ENCODE peak calls at places on chromosomes 7 and 10, in four cellular contexts. One of them, this sample, is unnamed.

GRCh38 chr7:691361-692045 is 35.0 kb upstream of the DNAAF5 start:
- DNase-seq in body of pancreas: no peak
- DNase-seq in heart left ventricle: no peak
- DNase-seq in adrenal gland: no peak
- DNase-seq in this sample: no peak

GRCh38 chr10:110237894-110238480 is 30.6 kb downstream of the MXI1 start:
- DNase-seq in heart left ventricle: no peak
- DNase-seq in body of pancreas: no peak
- DNase-seq in adrenal gland: no peak
- DNase-seq in this sample: no peak

GRCh38 chr7:117630501-117630900 is 150.7 kb downstream of the CFTR start:
- DNase-seq in heart left ventricle: no peak
- DNase-seq in body of pancreas: no peak
- DNase-seq in adrenal gland: no peak
- DNase-seq in this sample: no peak

GRCh38 chr7:38070718-38071117 is 107.3 kb upstream of the STARD3NL start:
- DNase-seq in heart left ventricle: no peak
- DNase-seq in body of pancreas: peak
- DNase-seq in adrenal gland: peak
- DNase-seq in this sample: peak

GRCh38 chr10:119360181-119360921 is 153.0 kb downstream of the GRK5 start:
- DNase-seq in body of pancreas: no peak
- DNase-seq in heart left ventricle: peak
- DNase-seq in adrenal gland: no peak
- DNase-seq in this sample: no peak

GRCh38 chr10:11682267-11682683 is 59.9 kb upstream of the ECHDC3 start:
- DNase-seq in body of pancreas: no peak
- DNase-seq in heart left ventricle: no peak
- DNase-seq in adrenal gland: no peak
- DNase-seq in this sample: no peak

GRCh38 chr7:1503390-1503789 is 799 bp downstream of the INTS1 start:
- DNase-seq in adrenal gland: no peak
- DNase-seq in heart left ventricle: no peak
- DNase-seq in body of pancreas: no peak
- DNase-seq in this sample: no peak

GRCh38 chr10:122199689-122200088 is 71.4 kb upstream of the BTBD16 start:
- DNase-seq in body of pancreas: no peak
- DNase-seq in adrenal gland: no peak
- DNase-seq in heart left ventricle: no peak
- DNase-seq in this sample: no peak

GRCh38 chr7:105493928-105494325 is 28.1 kb downstream of the PUS7 start:
- DNase-seq in body of pancreas: no peak
- DNase-seq in heart left ventricle: no peak
- DNase-seq in adrenal gland: no peak
- DNase-seq in this sample: peak

GRCh38 chr7:66016131-66016461 is 34.1 kb upstream of the GUSB start:
- DNase-seq in body of pancreas: no peak
- DNase-seq in adrenal gland: no peak
- DNase-seq in heart left ventricle: no peak
- DNase-seq in this sample: peak

GRCh38 chr7:50335795-50336754 is 31.6 kb downstream of the IKZF1 start:
- DNase-seq in body of pancreas: no peak
- DNase-seq in adrenal gland: no peak
- DNase-seq in heart left ventricle: no peak
- DNase-seq in this sample: no peak

GRCh38 chr10:23892296-23892695 is 316.6 kb upstream of the KIAA1217 start:
- DNase-seq in heart left ventricle: no peak
- DNase-seq in adrenal gland: no peak
- DNase-seq in body of pancreas: no peak
- DNase-seq in this sample: no peak

GRCh38 chr10:18406136-18406535 is 245.3 kb downstream of the NSUN6 start:
- DNase-seq in heart left ventricle: no peak
- DNase-seq in adrenal gland: no peak
- DNase-seq in body of pancreas: no peak
- DNase-seq in this sample: no peak

GRCh38 chr7:34320926-34321609 is 336.9 kb upstream of the NPSR1 start:
- DNase-seq in adrenal gland: peak
- DNase-seq in heart left ventricle: peak
- DNase-seq in body of pancreas: peak
- DNase-seq in this sample: peak

GRCh38 chr10:29150010-29150409 is 138.9 kb upstream of the LYZL1 start:
- DNase-seq in heart left ventricle: peak
- DNase-seq in body of pancreas: peak
- DNase-seq in adrenal gland: no peak
- DNase-seq in this sample: peak

GRCh38 chr7:16867328-16867727 is 14.5 kb downstream of the AGR3 start:
- DNase-seq in adrenal gland: no peak
- DNase-seq in body of pancreas: no peak
- DNase-seq in heart left ventricle: no peak
- DNase-seq in this sample: no peak

GRCh38 chr10:9081988-9082387 is 1027.5 kb downstream of the GATA3 start:
- DNase-seq in body of pancreas: no peak
- DNase-seq in heart left ventricle: no peak
- DNase-seq in adrenal gland: no peak
- DNase-seq in this sample: no peak

GRCh38 chr10:99235872-99236626 is 397 bp upstream of the HPSE2 start:
- DNase-seq in adrenal gland: no peak
- DNase-seq in body of pancreas: no peak
- DNase-seq in heart left ventricle: no peak
- DNase-seq in this sample: peak

GRCh38 chr7:6398943-6399342 is 48.8 kb downstream of the DAGLB start:
- DNase-seq in body of pancreas: no peak
- DNase-seq in adrenal gland: no peak
- DNase-seq in heart left ventricle: no peak
- DNase-seq in this sample: no peak

GRCh38 chr7:81816312-81816711 is 46.5 kb upstream of the HGF start:
- DNase-seq in heart left ventricle: no peak
- DNase-seq in adrenal gland: no peak
- DNase-seq in body of pancreas: no peak
- DNase-seq in this sample: no peak

GRCh38 chr10:86733260-86733671 is 23.2 kb upstream of the BMPR1A start:
- DNase-seq in adrenal gland: no peak
- DNase-seq in heart left ventricle: peak
- DNase-seq in body of pancreas: no peak
- DNase-seq in this sample: no peak

GRCh38 chr10:91043173-91043910 is 122.5 kb upstream of the ANKRD1 start:
- DNase-seq in adrenal gland: peak
- DNase-seq in body of pancreas: no peak
- DNase-seq in heart left ventricle: no peak
- DNase-seq in this sample: peak

GRCh38 chr10:61752111-61753011 is 89.6 kb downstream of the CABCOCO1 start:
- DNase-seq in adrenal gland: peak
- DNase-seq in body of pancreas: no peak
- DNase-seq in heart left ventricle: no peak
- DNase-seq in this sample: peak

GRCh38 chr7:372939-373791 is 83.2 kb downstream of the FOXL3 start:
- DNase-seq in body of pancreas: peak
- DNase-seq in heart left ventricle: peak
- DNase-seq in adrenal gland: peak
- DNase-seq in this sample: no peak

GRCh38 chr7:24877790-24878311 is 102.1 kb downstream of the OSBPL3 start:
- DNase-seq in body of pancreas: no peak
- DNase-seq in adrenal gland: no peak
- DNase-seq in heart left ventricle: no peak
- DNase-seq in this sample: peak

GRCh38 chr7:4800487-4800886 is 25.1 kb downstream of the AP5Z1 start:
- DNase-seq in adrenal gland: no peak
- DNase-seq in body of pancreas: no peak
- DNase-seq in heart left ventricle: no peak
- DNase-seq in this sample: no peak

GRCh38 chr10:103197177-103197576 is 4.1 kb upstream of the NT5C2 start:
- DNase-seq in heart left ventricle: peak
- DNase-seq in adrenal gland: peak
- DNase-seq in body of pancreas: peak
- DNase-seq in this sample: peak

GRCh38 chr7:50953303-50953702 is 170.6 kb upstream of the GRB10 start:
- DNase-seq in body of pancreas: peak
- DNase-seq in heart left ventricle: no peak
- DNase-seq in adrenal gland: no peak
- DNase-seq in this sample: peak

GRCh38 chr10:30781571-30782542 is 152.3 kb upstream of the LYZL2 start:
- DNase-seq in heart left ventricle: no peak
- DNase-seq in adrenal gland: no peak
- DNase-seq in body of pancreas: no peak
- DNase-seq in this sample: peak

GRCh38 chr10:132564249-132564605 is 26.6 kb downstream of the INPP5A start:
- DNase-seq in heart left ventricle: no peak
- DNase-seq in adrenal gland: no peak
- DNase-seq in body of pancreas: no peak
- DNase-seq in this sample: no peak

GRCh38 chr10:92153-92552 is 43.1 kb upstream of the TUBB8 start:
- DNase-seq in adrenal gland: no peak
- DNase-seq in heart left ventricle: no peak
- DNase-seq in body of pancreas: peak
- DNase-seq in this sample: no peak

GRCh38 chr10:116126239-116126638 is 146.8 kb downstream of the GFRA1 start:
- DNase-seq in heart left ventricle: no peak
- DNase-seq in adrenal gland: no peak
- DNase-seq in body of pancreas: no peak
- DNase-seq in this sample: no peak

DNA sequence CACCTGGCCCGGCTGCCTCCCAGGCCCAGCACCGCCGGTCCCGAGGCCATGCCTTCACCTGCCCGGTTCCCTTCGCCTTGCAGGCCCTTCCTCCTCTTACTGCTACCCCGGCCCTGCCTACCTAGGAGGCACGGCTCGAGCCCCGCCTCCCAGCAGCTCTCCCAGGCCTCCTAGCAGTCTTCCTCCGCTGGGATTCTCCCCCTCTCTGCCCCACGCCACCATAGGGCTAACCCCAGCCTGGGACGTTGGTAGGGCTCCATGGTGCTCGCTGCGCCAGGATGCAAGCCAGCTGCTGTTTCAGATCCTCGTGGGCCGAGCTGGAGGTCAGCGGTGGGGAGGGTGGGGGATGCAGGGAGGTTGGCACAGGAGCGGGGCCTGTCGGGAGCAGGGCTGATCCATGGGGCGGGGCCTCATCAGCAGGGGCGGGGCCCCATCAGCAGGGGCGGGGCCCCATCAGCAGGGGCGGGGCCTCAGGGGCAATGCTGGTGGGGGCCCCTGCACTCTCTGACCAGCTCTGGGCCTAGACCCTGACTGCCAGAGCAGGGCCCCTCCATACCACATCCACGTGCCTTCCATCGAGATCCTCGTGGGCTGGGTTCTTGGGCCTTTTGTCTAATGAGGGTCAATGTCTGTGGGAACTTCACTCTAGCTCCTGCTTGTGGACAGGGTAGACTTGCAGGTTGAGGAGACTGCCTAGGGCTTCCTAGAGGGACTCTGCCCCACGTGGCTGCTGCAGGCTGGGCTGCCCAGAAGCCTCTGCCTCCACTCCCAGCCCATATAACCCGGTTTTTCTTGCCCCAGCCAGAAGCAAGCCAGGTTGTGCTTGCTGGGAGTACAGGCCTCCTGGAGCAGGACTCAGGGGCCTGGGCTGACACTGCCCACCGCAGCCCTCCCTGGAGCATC is 63.1 kb downstream of the RASGEF1A start:
- DNase-seq in heart left ventricle: peak
- DNase-seq in body of pancreas: peak
- DNase-seq in adrenal gland: peak
- DNase-seq in this sample: no peak
- TF ChIP-seq CTCF in heart left ventricle: no peak
- TF ChIP-seq CTCF in body of pancreas: no peak
- TF ChIP-seq CTCF in adrenal gland: no peak
- TF ChIP-seq CTCF in this sample: no peak

DNA sequence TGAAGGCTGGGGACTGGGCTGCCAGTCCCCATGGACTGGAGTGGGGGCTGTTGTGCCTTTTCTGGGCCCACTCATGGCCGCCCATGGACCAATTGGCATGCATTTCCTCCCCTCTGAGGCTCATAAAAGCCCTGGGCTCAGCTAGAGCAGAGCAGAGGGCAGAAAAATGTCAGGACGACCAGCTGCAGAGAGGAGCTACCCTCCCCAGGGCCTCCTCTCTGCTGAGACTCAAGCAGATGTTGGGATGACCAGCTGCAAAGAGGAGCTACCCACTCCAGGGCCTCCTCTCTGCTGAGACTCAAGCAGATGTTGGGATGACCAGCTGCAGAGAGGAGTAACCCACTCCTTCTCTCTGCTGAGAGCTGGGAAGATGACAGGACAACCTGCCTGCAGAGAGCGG is 20.3 kb upstream of the NUB1 start:
- DNase-seq in adrenal gland: no peak
- DNase-seq in heart left ventricle: no peak
- DNase-seq in body of pancreas: no peak
- DNase-seq in this sample: no peak
- H3K4me3 ChIP-seq in adrenal gland: no peak
- H3K4me3 ChIP-seq in heart left ventricle: no peak
- H3K4me3 ChIP-seq in body of pancreas: no peak
- H3K4me3 ChIP-seq in this sample: no peak

DNA sequence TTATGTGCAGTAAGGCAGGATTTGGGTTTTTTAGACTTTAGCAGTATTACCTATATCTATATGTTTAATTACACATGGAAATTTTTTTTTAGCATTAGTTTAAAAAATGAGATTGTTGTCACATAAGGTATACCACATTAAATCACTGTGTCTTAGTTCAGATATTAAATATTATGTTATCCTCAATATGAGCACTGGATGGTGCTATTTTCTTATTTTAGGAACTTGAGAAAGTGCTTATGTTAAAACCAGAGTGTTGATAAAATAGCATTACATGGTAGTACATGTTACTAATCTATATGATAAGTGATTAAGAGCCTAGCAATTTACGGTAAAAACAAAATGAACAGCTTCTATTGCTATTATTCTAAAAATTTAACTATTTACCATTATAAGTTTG is 28.8 kb downstream of the MIOS start:
- DNase-seq in adrenal gland: no peak
- DNase-seq in body of pancreas: no peak
- DNase-seq in heart left ventricle: no peak
- DNase-seq in this sample: peak
- TF ChIP-seq CTCF in adrenal gland: peak
- TF ChIP-seq CTCF in body of pancreas: no peak
- TF ChIP-seq CTCF in heart left ventricle: peak
- TF ChIP-seq CTCF in this sample: peak

GRCh38 chr7:21943436-21943835 is 2.3 kb downstream of the CDCA7L start:
- DNase-seq in body of pancreas: no peak
- DNase-seq in adrenal gland: no peak
- DNase-seq in heart left ventricle: no peak
- DNase-seq in this sample: no peak
- H3K4me3 ChIP-seq in body of pancreas: no peak
- H3K4me3 ChIP-seq in adrenal gland: no peak
- H3K4me3 ChIP-seq in heart left ventricle: no peak
- H3K4me3 ChIP-seq in this sample: no peak

DNA sequence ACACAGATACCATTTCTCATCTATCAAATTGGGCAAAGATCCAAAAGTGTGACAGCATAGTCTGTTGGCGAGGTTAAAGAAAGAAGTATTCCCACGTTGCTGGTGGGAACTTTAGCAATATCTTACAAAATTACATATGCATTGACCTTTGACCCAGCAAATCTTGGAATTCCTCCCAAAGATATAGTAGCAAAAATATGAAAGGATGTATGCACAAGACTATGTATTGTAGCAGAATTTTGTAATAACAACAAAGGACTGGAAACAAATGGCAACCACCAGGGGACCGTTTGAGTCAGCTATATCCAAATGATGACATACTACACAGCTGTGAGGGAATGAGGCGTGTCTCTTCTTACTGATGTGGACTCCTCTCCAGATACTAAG is 50.2 kb downstream of the KCNH2 start:
- DNase-seq in heart left ventricle: no peak
- DNase-seq in body of pancreas: no peak
- DNase-seq in adrenal gland: no peak
- DNase-seq in this sample: peak
- TF ChIP-seq CTCF in heart left ventricle: no peak
- TF ChIP-seq CTCF in body of pancreas: no peak
- TF ChIP-seq CTCF in adrenal gland: no peak
- TF ChIP-seq CTCF in this sample: no peak

GRCh38 chr7:101543846-101544245 is 85.2 kb downstream of the MYL10 start:
- DNase-seq in body of pancreas: no peak
- DNase-seq in adrenal gland: no peak
- DNase-seq in heart left ventricle: no peak
- DNase-seq in this sample: no peak
- H3K4me3 ChIP-seq in body of pancreas: no peak
- H3K4me3 ChIP-seq in adrenal gland: no peak
- H3K4me3 ChIP-seq in heart left ventricle: no peak
- H3K4me3 ChIP-seq in this sample: no peak